ENCODE peak calls at places on chromosomes 11 and 22, in six cellular contexts. B, E, F, N, P and X are unnamed samples.
A peak's percentile ranks its signal among the peaks of the same experiment; 100 is the strongest.

GRCh38 chr11:116909245-116909644 is 71.8 kb upstream of the APOA1 start:
- DNase-seq in P (no peak), E (no peak), F (no peak), N (peak; percentile 47), B (no peak), X (no peak)

GRCh38 chr11:116642902-116643301 is 129.9 kb downstream of the BUD13 start:
- DNase-seq in F (no peak), N (no peak), B (no peak), E (no peak), P (no peak), X (no peak)

GRCh38 chr11:123291201-123291869 is 96.3 kb upstream of the CLMP start:
- DNase-seq in F (no peak), P (no peak), N (no peak), E (no peak), B (no peak), X (no peak)

GRCh38 chr11:31690041-31690440 is 121.1 kb downstream of the PAX6 start:
- DNase-seq in E (peak; percentile 1), N (no peak), B (no peak), P (peak; percentile 23), F (no peak), X (no peak)

GRCh38 chr11:102157219-102157618 is 47.0 kb downstream of the YAP1 start:
- DNase-seq in B (peak; percentile 25), F (no peak), N (peak; percentile 83), P (peak; percentile 95), E (no peak), X (no peak)

GRCh38 chr11:118820412-118821357 is 29.7 kb upstream of the DDX6 start:
- DNase-seq in B (peak; percentile 12), N (peak; percentile 89), E (peak; percentile 71), F (peak; percentile 91), P (peak; percentile 11), X (no peak)

GRCh38 chr22:46007848-46008261 is 30.9 kb upstream of the WNT7B start:
- DNase-seq in P (peak; percentile 90), E (peak; percentile 99), F (no peak), B (no peak), N (no peak), X (peak; percentile 62)

GRCh38 chr22:29270475-29271271 is 2.6 kb downstream of the EWSR1 start:
- DNase-seq in E (peak; percentile 9), B (peak; percentile 34), F (peak; percentile 30), P (peak; percentile 43), N (peak; percentile 54), X (no peak)

GRCh38 chr22:24087071-24087795 is 76.1 kb downstream of the CABIN1 start:
- DNase-seq in N (no peak), B (no peak), F (no peak), P (no peak), E (no peak), X (no peak)

GRCh38 chr11:71406681-71407080 is 41.5 kb downstream of the DHCR7 start:
- DNase-seq in B (no peak), F (peak; percentile 68), N (no peak), P (no peak), E (no peak), X (no peak)

GRCh38 chr22:20245577-20246367 is 22.3 kb downstream of the RTN4R start:
- DNase-seq in E (no peak), N (no peak), P (no peak), F (no peak), B (peak; percentile 48), X (no peak)

GRCh38 chr11:113974741-113975470 is at the start of gene HTR3A:
- DNase-seq in F (no peak), P (peak; percentile 44), N (peak; percentile 52), B (peak; percentile 78), E (no peak), X (no peak)

GRCh38 chr11:16832193-16832539 is 93.7 kb downstream of the C11orf58 start:
- DNase-seq in P (no peak), E (no peak), F (no peak), B (no peak), N (no peak), X (no peak)

GRCh38 chr22:48717076-48717810 is 1110.4 kb downstream of the BRD1 start:
- DNase-seq in E (peak; percentile 44), P (no peak), N (no peak), B (no peak), F (no peak), X (no peak)

GRCh38 chr11:35791088-35791958 is 128.7 kb downstream of the TRIM44 start:
- DNase-seq in F (no peak), E (peak; percentile 49), P (peak; percentile 25), B (no peak), N (no peak), X (no peak)

GRCh38 chr11:95372097-95372656 is 141.2 kb upstream of the SESN3 start:
- DNase-seq in B (no peak), N (no peak), P (no peak), E (no peak), F (no peak), X (no peak)

GRCh38 chr11:83456075-83456474 is 169.9 kb upstream of the CCDC90B start:
- DNase-seq in N (no peak), E (no peak), F (no peak), B (peak; percentile 61), P (no peak), X (no peak)

GRCh38 chr11:35043933-35044332 is 95.0 kb upstream of the CD44 start:
- DNase-seq in E (no peak), P (peak; percentile 59), F (no peak), B (no peak), N (no peak), X (no peak)

GRCh38 chr22:28766628-28767027 is 5.9 kb upstream of the CCDC117 start:
- DNase-seq in P (no peak), F (no peak), B (no peak), E (no peak), N (no peak), X (no peak)

GRCh38 chr11:58740447-58740846 is 8.7 kb upstream of the GLYAT start:
- DNase-seq in F (no peak), N (no peak), E (no peak), B (no peak), P (no peak), X (no peak)

GRCh38 chr11:58741127-58741526 is 9.4 kb upstream of the GLYAT start:
- DNase-seq in E (no peak), P (no peak), F (no peak), N (no peak), B (no peak), X (no peak)

GRCh38 chr11:58742981-58743880 is 11.5 kb upstream of the GLYAT start:
- DNase-seq in E (no peak), B (no peak), P (no peak), F (peak; percentile 4), N (no peak), X (no peak)

GRCh38 chr11:58742140-58742539 is 10.4 kb upstream of the GLYAT start:
- DNase-seq in F (no peak), P (no peak), N (no peak), E (no peak), B (no peak), X (no peak)

DNA sequence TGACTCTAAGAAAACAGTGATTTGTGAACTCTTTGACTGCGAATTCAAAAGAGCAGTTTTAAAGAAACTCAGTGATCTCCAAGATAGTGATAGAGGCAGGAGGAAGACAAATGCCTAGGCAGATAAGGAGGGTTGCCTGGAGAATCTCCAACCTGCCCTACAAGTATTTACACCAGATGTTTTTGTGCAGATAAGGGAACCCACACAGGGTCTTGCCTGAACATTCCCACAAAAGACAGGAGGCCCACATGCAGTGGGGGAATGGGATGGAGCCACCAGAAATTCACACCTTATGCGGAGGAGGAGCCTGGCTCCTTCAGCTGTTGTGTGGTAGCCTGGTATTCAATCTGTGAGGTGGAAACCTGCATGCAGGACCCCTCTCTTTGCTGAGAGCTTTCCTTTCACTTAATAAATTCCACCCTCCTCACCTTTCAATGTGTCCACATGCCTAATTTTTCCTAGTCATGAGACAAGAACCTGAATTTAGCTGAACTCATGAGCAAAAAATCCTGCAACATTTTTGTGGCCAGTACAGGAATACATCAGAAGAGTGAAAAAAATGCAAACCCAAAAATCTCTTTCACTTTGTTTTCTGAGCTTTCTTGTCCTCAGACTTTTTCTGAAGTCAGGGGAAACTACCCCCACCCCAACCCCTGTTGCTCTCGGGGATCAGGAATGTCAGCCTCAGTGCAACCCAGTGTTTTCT is 8.1 kb upstream of the GLYAT start:
- DNase-seq in N (peak; percentile 9), E (no peak), F (no peak), B (no peak), P (no peak), X (no peak)
- H3K9me3 ChIP-seq in N (peaks cover 9% of the 10 kb centered on the region), E (no peaks in the 10 kb centered on the region), F (no peaks in the 10 kb centered on the region), B (peaks cover 26% of the 10 kb centered on the region), P (no peaks in the 10 kb centered on the region), X (peaks cover 2% of the 10 kb centered on the region)

DNA sequence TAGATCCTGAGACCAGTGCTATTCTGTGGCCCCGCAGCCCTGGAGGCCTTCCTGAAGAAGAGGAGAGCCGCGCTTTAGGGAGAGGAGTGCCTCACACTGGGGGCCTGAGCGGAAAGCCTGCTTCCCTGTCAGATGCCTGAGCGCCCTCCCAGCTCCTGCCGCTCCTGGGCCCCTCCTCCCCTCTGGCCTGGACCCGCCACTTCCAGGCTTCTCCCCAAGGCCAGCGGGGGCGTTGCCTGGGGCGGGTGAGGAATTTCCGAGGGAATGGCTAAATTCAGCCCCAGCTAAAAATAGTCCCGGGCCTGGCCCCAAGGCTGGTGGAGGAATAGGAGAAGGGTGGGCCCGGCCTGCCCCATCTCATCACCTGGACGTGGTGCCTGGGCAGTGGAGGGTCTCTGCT is 15.4 kb downstream of the ARHGEF17 start:
- DNase-seq in E (peak; percentile 96), P (peak; percentile 67), N (no peak), F (no peak), B (peak; percentile 82), X (no peak)
- H3K79me2 ChIP-seq in E (peaks cover 91% of the 10 kb centered on the region), P (peaks cover 81% of the 10 kb centered on the region), N (no peaks in the 10 kb centered on the region), F (no peaks in the 10 kb centered on the region), B (peaks cover 55% of the 10 kb centered on the region), X (no peaks in the 10 kb centered on the region)

GRCh38 chr22:30969532-30970355 is 679 bp downstream of the TUG1 start:
- DNase-seq in N (peak; percentile 15), P (peak; percentile 54), B (no peak), F (peak; percentile 79), E (peak; percentile 94), X (no peak)
- H3K9me3 ChIP-seq in N (no peaks in the 10 kb centered on the region), P (no peaks in the 10 kb centered on the region), B (peaks cover 44% of the 10 kb centered on the region), F (no peaks in the 10 kb centered on the region), E (peaks cover 1% of the 10 kb centered on the region), X (peaks cover 8% of the 10 kb centered on the region)

GRCh38 chr22:22986008-22986407 is 84.3 kb upstream of the GNAZ start:
- DNase-seq in P (no peak), N (no peak), E (no peak), B (no peak), F (no peak), X (no peak)

GRCh38 chr22:22984967-22985366 is 85.4 kb upstream of the GNAZ start:
- DNase-seq in P (no peak), N (no peak), B (no peak), E (no peak), F (no peak), X (no peak)

GRCh38 chr22:22988150-22988549 is 82.2 kb upstream of the GNAZ start:
- DNase-seq in N (no peak), E (no peak), B (no peak), F (no peak), P (no peak), X (no peak)

GRCh38 chr22:22988785-22989184 is 81.5 kb upstream of the GNAZ start:
- DNase-seq in F (no peak), B (no peak), P (no peak), E (no peak), N (no peak), X (no peak)

DNA sequence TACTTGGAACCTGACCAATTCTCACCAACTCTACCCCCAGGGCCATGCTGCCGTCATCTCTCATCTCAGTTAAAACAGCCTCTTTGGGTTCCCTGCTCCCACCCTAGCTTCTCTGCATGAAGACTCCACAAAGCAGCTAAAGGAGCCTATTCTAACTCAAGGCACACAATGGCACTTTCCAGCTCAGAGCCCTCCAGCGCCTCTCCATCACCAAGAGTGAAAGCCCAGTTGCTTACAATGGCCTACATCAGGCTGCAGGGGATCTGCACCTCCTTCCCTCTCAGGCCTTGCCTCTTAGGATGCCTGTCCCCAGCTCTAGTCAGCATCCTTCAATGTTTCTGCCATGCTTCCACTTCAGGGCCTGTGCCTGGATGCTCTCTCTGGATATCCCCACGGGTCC is 83.7 kb upstream of the GNAZ start:
- DNase-seq in B (no peak), F (no peak), E (no peak), N (no peak), P (no peak), X (no peak)
- H3K79me2 ChIP-seq in B (no peaks in the 10 kb centered on the region), F (no peaks in the 10 kb centered on the region), E (no peaks in the 10 kb centered on the region), N (no peaks in the 10 kb centered on the region), P (no peaks in the 10 kb centered on the region), X (no peaks in the 10 kb centered on the region)